ENCODE peak calls at places on chromosomes 16 and 17, in four cellular contexts. A is cerebellar cortex; B is naive thymus-derived CD4-positive, alpha-beta T cell; Y is suprapubic skin. W is an unnamed sample.

GRCh38 chr16:85637808-85638186 is 24.7 kb downstream of the GSE1 start:
- DNase-seq in A (no peak), Y (no peak), B (no peak), W (no peak)

GRCh38 chr17:28958820-28959455 is 7.6 kb upstream of the PHF12 start:
- DNase-seq in Y (no peak), B (no peak), A (no peak), W (no peak)

GRCh38 chr17:80082403-80083135 is 18.8 kb upstream of the GAA start:
- DNase-seq in A (peak; percentile 71), Y (no peak), B (peak; percentile 30), W (peak; percentile 51)

GRCh38 chr17:4497101-4497824 is 1.4 kb upstream of the SPNS2 start:
- DNase-seq in A (no peak), Y (no peak), B (no peak), W (no peak)

GRCh38 chr16:74865922-74866598 is 91.4 kb upstream of the FA2H start:
- DNase-seq in Y (no peak), A (no peak), B (no peak), W (no peak)

GRCh38 chr17:80817861-80818260 is 173.8 kb upstream of the CHMP6 start:
- DNase-seq in Y (no peak), A (no peak), B (no peak), W (no peak)

GRCh38 chr16:86578056-86578455 is 293 bp upstream of the FOXL1 start:
- DNase-seq in B (no peak), Y (no peak), A (no peak), W (no peak)

GRCh38 chr17:41538565-41538991 is 10.5 kb upstream of the KRT19 start:
- DNase-seq in Y (no peak), B (no peak), A (no peak), W (no peak)

GRCh38 chr16:76190059-76190458 is 87.1 kb upstream of the CNTNAP4 start:
- DNase-seq in A (no peak), B (no peak), Y (no peak), W (no peak)

GRCh38 chr17:82943339-82943738 is 103.5 kb upstream of the ZNF750 start:
- DNase-seq in Y (no peak), B (no peak), A (no peak), W (no peak)

GRCh38 chr17:76404256-76404655 is 19.8 kb downstream of the SPHK1 start:
- DNase-seq in B (no peak), A (no peak), Y (no peak), W (no peak)

GRCh38 chr17:49521521-49522185 is 26.6 kb downstream of the NGFR start:
- DNase-seq in A (no peak), B (no peak), Y (peak; percentile 59), W (no peak)

GRCh38 chr17:50148226-50149098 is 2.0 kb downstream of the PPP1R9B start:
- DNase-seq in Y (no peak), A (no peak), B (peak; percentile 23), W (no peak)

W was measured in immature natural killer cell.